ENCODE peak calls at places on chromosome 22, in nine cellular contexts. E is fibroblast of mammary gland; I is AG04450; L is GM06990; M is body of pancreas; Z is CD8-positive, alpha-beta T cell; P is breast epithelium; J is astrocyte of the spinal cord; W is esophagus muscularis mucosa. A is an unnamed sample.

GRCh38 chr22:19855504-19856409 is 1.1 kb upstream of the GNB1L start:
- DNase-seq in E (peak), I (no peak), L (peak), M (peak), Z (peak), P (peak), J (peak), W (peak), A (no peak)

GRCh38 chr22:41308054-41308453 is 6.7 kb downstream of the ZC3H7B start:
- DNase-seq in E (peak), I (no peak), L (no peak), M (no peak), Z (no peak), P (no peak), J (peak), W (no peak), A (no peak)

GRCh38 chr22:24086310-24086709 is 75.2 kb downstream of the CABIN1 start:
- DNase-seq in E (no peak), I (no peak), L (no peak), M (no peak), Z (no peak), P (no peak), J (no peak), W (no peak), A (no peak)

GRCh38 chr22:11616811-11617210 is 3911.2 kb upstream of the OR11H1 start:
- DNase-seq in E (no peak), I (peak), L (no peak), M (no peak), Z (no peak), P (no peak), J (no peak), W (peak), A (no peak)

GRCh38 chr22:49185312-49185969 is 642.2 kb downstream of the BRD1 start:
- DNase-seq in E (no peak), I (no peak), L (no peak), M (no peak), Z (no peak), P (no peak), J (no peak), W (no peak), A (no peak)

GRCh38 chr22:48072777-48073176 is 1310.3 kb downstream of the TBC1D22A start:
- DNase-seq in E (no peak), I (no peak), L (no peak), M (no peak), Z (no peak), P (no peak), J (no peak), W (no peak), A (no peak)

GRCh38 chr22:38040953-38041759 is 16.0 kb upstream of the PICK1 start:
- DNase-seq in E (no peak), I (no peak), L (no peak), M (no peak), Z (no peak), P (no peak), J (no peak), W (no peak), A (no peak)

GRCh38 chr22:17084554-17085276 is at the start of gene IL17RA:
- DNase-seq in E (peak), I (peak), L (peak), M (peak), Z (peak), P (peak), J (peak), W (peak), A (no peak)

GRCh38 chr22:46471901-46472721 is 65.3 kb downstream of the CELSR1 start:
- DNase-seq in E (no peak), I (no peak), L (no peak), M (no peak), Z (no peak), P (no peak), J (no peak), W (no peak), A (no peak)

GRCh38 chr22:47806894-47807293 is 1044.4 kb downstream of the TBC1D22A start:
- DNase-seq in E (no peak), I (no peak), L (no peak), M (no peak), Z (no peak), P (no peak), J (no peak), W (no peak), A (no peak)

GRCh38 chr22:46116491-46116958 is 33.8 kb upstream of the PPARA start:
- DNase-seq in E (peak), I (peak), L (peak), M (peak), Z (peak), P (peak), J (peak), W (peak), A (no peak)

GRCh38 chr22:43000441-43001175 is 14.3 kb downstream of the PACSIN2 start:
- DNase-seq in E (peak), I (no peak), L (no peak), M (no peak), Z (no peak), P (no peak), J (peak), W (no peak), A (no peak)

GRCh38 chr22:23242473-23243001 is 62.2 kb downstream of the BCR start:
- DNase-seq in E (no peak), I (no peak), L (no peak), M (no peak), Z (no peak), P (no peak), J (peak), W (no peak), A (no peak)

GRCh38 chr22:38016182-38017078 is 32.1 kb upstream of the SOX10 start:
- DNase-seq in E (peak), I (no peak), L (no peak), M (peak), Z (no peak), P (peak), J (no peak), W (no peak), A (no peak)

GRCh38 chr22:43131773-43132501 is 11.3 kb downstream of the MCAT start:
- DNase-seq in E (no peak), I (no peak), L (no peak), M (no peak), Z (no peak), P (no peak), J (no peak), W (no peak), A (no peak)

GRCh38 chr22:48832592-48832991 is 995.1 kb downstream of the BRD1 start:
- DNase-seq in E (no peak), I (no peak), L (no peak), M (no peak), Z (no peak), P (no peak), J (no peak), W (no peak), A (no peak)

GRCh38 chr22:42275176-42275575 is 4.7 kb upstream of the TCF20 start:
- DNase-seq in E (no peak), I (no peak), L (no peak), M (no peak), Z (no peak), P (no peak), J (no peak), W (no peak), A (no peak)

GRCh38 chr22:43275545-43275981 is 67.6 kb downstream of the SCUBE1 start:
- DNase-seq in E (peak), I (no peak), L (no peak), M (no peak), Z (no peak), P (no peak), J (no peak), W (no peak), A (no peak)

GRCh38 chr22:23149743-23150238 is 4.5 kb downstream of the RAB36 start:
- DNase-seq in E (no peak), I (no peak), L (no peak), M (no peak), Z (no peak), P (no peak), J (no peak), W (no peak), A (no peak)

GRCh38 chr22:31345331-31346254 is 553 bp downstream of the PATZ1 start:
- DNase-seq in E (peak), I (peak), L (peak), M (peak), Z (peak), P (peak), J (peak), W (no peak), A (no peak)

GRCh38 chr22:19631899-19632670 is 82.2 kb upstream of the SEPTIN5 start:
- DNase-seq in E (peak), I (peak), L (no peak), M (no peak), Z (no peak), P (no peak), J (peak), W (no peak), A (no peak)

DNA sequence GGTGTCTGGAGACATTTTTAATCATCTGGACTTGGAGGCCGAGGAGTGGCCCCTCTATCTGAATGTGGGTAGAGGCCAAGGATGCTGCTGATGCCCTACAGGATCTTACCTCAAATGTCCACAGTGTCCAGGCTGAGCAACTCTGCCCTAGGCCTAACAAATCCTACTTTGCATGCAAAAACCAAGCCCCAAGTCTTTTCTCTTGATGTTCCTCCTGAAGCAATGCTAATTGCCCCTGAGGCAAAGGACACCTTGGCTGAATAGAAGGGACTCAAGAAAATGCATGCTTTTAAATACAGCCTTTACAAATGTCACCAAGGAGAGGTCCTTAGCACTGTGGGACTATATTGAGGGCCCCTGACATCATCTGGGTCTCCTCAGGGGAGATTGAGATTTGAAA is 43.8 kb upstream of the PHF21B start:
- DNase-seq in E (no peak), I (no peak), L (no peak), M (no peak), Z (no peak), P (no peak), J (no peak), W (no peak), A (no peak)
- H3K4me3 ChIP-seq in E (no peak), I (no peak), L (no peak), M (no peak), Z (no peak), P (no peak), J (no peak), W (no peak), A (no peak)

DNA sequence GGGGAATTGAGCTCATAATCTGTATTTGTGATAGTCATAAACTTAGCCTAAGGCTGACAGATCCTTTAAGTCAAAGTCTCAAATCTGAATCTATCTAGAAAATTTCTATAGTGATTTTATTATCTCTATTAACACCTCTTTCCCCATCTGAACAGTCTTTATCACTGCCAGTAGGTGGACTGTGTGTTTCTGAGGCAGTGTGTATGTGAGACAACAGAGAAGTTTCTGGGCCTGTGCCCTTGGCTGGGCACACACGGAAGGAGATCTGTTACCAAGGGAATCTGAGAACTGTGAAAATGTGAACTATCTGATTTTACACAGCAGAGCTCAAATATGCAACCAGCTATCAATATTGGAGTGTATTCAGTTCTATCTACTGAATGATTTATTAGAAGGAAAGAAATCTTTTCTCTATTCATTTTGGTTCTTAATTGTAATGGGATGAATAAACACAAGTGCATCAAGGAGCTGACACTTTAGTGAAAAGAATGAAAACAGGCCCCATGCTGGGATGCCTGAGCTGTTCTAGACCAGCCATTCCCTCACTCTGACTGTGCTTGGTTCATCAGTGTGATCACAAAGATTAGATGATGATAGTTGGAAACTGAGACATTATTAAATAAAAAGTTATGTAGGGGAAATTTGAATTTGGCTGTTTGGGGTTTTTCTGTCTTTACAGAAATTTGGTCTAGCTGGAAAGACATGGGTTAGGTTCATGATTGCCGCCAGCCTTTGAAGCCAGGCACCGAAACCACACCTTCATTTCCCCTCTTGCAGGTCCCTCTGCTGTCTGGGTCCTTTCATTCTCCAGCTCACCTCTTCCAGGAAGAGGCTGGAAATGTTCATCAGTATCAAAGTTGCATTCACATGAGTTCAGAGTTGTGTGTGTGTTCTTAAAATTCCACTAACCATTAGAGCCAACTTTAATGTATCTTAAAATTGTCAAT is 68.1 kb downstream of the LIF start:
- DNase-seq in E (no peak), I (no peak), L (no peak), M (peak), Z (no peak), P (no peak), J (peak), W (peak), A (no peak)
- TF ChIP-seq CTCF in E (no peak), I (peak), L (no peak), M (no peak), Z (no peak), P (no peak), J (peak), W (no peak), A (no peak)

GRCh38 chr22:35777335-35777975 is 59.8 kb downstream of the APOL5 start:
- DNase-seq in E (peak), I (peak), L (no peak), M (no peak), Z (no peak), P (no peak), J (peak), W (no peak), A (peak)
- H3K4me3 ChIP-seq in E (no peak), I (no peak), L (no peak), M (no peak), Z (no peak), P (no peak), J (no peak), W (no peak), A (no peak)

DNA sequence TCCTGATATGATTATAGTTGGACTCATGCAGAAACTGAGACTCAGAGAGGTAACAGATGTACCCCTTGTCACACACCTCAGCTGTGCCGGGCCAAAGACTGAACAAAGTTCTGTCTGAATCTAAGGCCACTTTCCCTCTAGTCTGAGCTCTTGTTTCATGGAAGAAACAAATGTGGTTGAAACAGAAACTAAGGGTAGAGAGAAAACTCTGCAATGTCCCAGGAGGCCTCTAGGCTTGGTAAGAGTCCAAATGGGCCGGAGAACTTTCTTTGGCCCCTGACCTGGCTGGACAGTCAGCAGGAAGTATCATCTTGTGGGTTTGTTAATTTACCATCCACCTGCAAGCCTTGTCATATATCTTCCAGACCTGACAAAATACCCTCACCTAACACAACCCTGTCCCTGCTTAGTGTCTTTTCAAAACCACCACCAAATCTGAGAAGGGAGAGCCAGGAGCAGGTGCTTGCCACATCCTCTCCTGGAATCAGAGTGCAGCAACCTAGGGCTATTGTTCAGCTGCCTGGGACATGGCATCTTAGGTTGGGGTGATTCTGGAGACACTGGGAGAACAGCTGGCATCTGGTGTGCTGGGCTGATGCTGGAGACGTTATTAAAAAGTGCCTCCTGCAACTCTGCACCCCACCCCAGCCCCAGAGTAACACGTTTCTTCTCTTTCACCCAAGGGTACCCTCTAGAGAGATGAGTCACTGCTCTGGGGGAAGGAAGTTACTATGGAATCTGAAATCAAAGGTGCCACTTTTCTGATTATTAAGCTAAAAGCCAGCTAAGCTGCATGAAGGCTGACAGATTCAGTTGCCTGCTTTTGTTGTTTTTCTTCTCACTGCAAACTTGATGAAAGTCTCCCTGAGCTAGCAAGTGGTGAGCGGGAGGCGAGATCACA is 126.3 kb upstream of the TIMP3 start:
- DNase-seq in E (peak), I (no peak), L (no peak), M (no peak), Z (no peak), P (no peak), J (peak), W (no peak), A (no peak)
- TF ChIP-seq CTCF in E (peak), I (peak), L (no peak), M (no peak), Z (no peak), P (no peak), J (peak), W (peak), A (no peak)

GRCh38 chr22:21657361-21658118 is 8.3 kb upstream of the PPIL2 start:
- DNase-seq in E (no peak), I (no peak), L (peak), M (peak), Z (peak), P (no peak), J (peak), W (no peak), A (no peak)

GRCh38 chr22:21659864-21660525 is 5.8 kb upstream of the PPIL2 start:
- DNase-seq in E (no peak), I (no peak), L (no peak), M (no peak), Z (no peak), P (no peak), J (no peak), W (no peak), A (no peak)

GRCh38 chr22:21652547-21653545 is 10.7 kb downstream of the SDF2L1 start:
- DNase-seq in E (no peak), I (no peak), L (no peak), M (no peak), Z (no peak), P (no peak), J (no peak), W (no peak), A (no peak)

GRCh38 chr22:21660904-21661303 is 4.9 kb upstream of the PPIL2 start:
- DNase-seq in E (no peak), I (no peak), L (no peak), M (no peak), Z (no peak), P (no peak), J (no peak), W (no peak), A (no peak)

DNA sequence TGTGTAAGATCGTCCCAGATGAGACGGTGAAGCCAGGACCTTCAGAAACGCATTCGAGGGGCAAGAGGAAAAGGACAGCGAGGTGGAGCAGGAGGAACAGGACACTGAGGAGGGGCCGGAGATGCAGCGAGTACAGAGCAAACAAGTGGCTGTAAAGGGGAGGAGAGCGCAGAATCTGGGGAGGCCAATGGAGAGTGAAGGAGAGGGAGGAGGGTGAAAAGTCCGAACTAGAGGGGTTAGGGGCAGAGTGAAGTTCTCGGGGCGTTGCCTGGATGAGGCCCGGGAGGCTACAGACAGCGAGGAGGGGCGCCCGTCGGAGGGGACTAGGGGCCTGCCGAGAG is 8.8 kb upstream of the PPIL2 start:
- DNase-seq in E (no peak), I (no peak), L (no peak), M (no peak), Z (no peak), P (no peak), J (no peak), W (no peak), A (no peak)
- H3K4me3 ChIP-seq in E (peak), I (peak), L (peak), M (no peak), Z (peak), P (peak), J (peak), W (peak), A (peak)

GRCh38 chr22:40193429-40194421 is 16.0 kb downstream of the TNRC6B start:
- DNase-seq in E (peak), I (no peak), L (no peak), M (no peak), Z (no peak), P (no peak), J (peak), W (no peak), A (no peak)
- TF ChIP-seq CTCF in E (peak), I (peak), L (peak), M (no peak), Z (peak), P (no peak), J (peak), W (peak), A (peak)

DNA sequence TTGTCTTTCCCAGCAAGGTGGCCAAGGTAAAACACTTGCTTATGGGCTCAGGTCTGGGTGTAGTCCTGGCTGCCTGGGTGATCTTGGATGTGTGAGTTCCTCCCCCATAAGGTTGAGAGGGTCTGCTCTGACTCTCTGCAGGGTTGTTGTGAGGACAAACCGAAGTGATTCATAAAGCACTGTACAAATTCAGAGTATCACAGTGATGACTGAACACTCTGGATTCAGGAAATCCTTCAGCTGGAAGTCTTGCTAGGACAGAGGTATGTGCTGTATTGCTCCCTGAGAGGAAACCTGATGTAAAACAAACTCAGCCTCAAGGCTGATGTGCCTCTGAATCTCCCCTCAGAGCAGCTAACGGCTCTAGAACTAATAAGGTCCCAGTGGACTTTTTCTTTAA is 220.9 kb upstream of the PITPNB start:
- DNase-seq in E (peak), I (peak), L (no peak), M (no peak), Z (no peak), P (no peak), J (peak), W (no peak), A (peak)
- H3K4me3 ChIP-seq in E (no peak), I (no peak), L (no peak), M (no peak), Z (no peak), P (no peak), J (no peak), W (no peak), A (no peak)

GRCh38 chr22:35758394-35758793 is 40.7 kb downstream of the APOL5 start:
- DNase-seq in E (no peak), I (no peak), L (no peak), M (no peak), Z (no peak), P (no peak), J (no peak), W (no peak), A (no peak)

GRCh38 chr22:35766654-35767580 is 49.2 kb downstream of the APOL5 start:
- DNase-seq in E (peak), I (no peak), L (no peak), M (no peak), Z (no peak), P (no peak), J (peak), W (no peak), A (no peak)

GRCh38 chr22:35756722-35757121 is 39.0 kb downstream of the APOL5 start:
- DNase-seq in E (no peak), I (no peak), L (no peak), M (no peak), Z (no peak), P (no peak), J (no peak), W (no peak), A (no peak)

DNA sequence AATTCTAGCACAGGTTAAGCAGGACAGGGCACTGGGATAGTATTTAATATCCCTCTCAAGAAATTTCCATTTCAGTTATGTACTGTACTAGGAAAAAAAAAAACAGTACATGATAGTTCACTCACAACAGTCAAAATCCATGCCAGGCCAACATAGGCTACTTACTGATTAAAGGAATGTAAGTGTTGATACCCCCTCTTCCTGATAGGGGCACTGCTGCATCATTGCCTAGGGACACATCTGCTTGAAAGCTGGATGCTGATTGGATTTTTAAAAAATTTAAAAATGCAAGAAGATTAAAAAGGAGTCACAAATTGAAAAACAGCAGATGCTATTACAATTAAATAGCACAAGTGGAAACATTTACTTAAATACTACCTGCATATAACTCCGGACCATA is 43.4 kb downstream of the APOL5 start:
- DNase-seq in E (peak), I (no peak), L (no peak), M (no peak), Z (no peak), P (no peak), J (no peak), W (no peak), A (no peak)
- TF ChIP-seq CTCF in E (peak), I (peak), L (no peak), M (no peak), Z (no peak), P (no peak), J (peak), W (peak), A (peak)

A was measured in AG04449.